ENCODE peak calls at places on chromosomes 1 and 21, in seven cellular contexts. C is H9, L is neuronal stem cell, S is IMR-90, Y is mesenchymal stem cell, M is H1, B is trophoblast cell. V is an unnamed sample.

GRCh38 chr1:42168397-42168682 is 3.8 kb upstream of the GUCA2A start:
- DNase-seq in C (no peak), L (no peak), S (no peak), Y (no peak), M (no peak), B (no peak), V (no peak)

GRCh38 chr1:77762072-77762476 is 2.4 kb upstream of the USP33 start:
- DNase-seq in C (no peak), L (no peak), S (peak; percentile 81), Y (peak; percentile 75), M (no peak), B (no peak), V (no peak)

GRCh38 chr21:42037943-42038342 is 27.8 kb upstream of the ZBTB21 start:
- DNase-seq in C (no peak), L (no peak), S (no peak), Y (no peak), M (no peak), B (no peak), V (no peak)

GRCh38 chr21:33760641-33761103 is 118.4 kb downstream of the ITSN1 start:
- DNase-seq in C (no peak), L (no peak), S (peak; percentile 86), Y (peak; percentile 79), M (no peak), B (no peak), V (no peak)

GRCh38 chr1:36622741-36623648 is 140.3 kb upstream of the CSF3R start:
- DNase-seq in C (no peak), L (no peak), S (no peak), Y (no peak), M (no peak), B (no peak), V (no peak)

GRCh38 chr1:47186267-47187185 is 3.3 kb downstream of the PDZK1IP1 start:
- DNase-seq in C (no peak), L (no peak), S (no peak), Y (no peak), M (no peak), B (no peak), V (no peak)

GRCh38 chr21:23020969-23021368 is 2022.8 kb downstream of the NCAM2 start:
- DNase-seq in C (no peak), L (no peak), S (no peak), Y (no peak), M (no peak), B (no peak), V (no peak)

GRCh38 chr1:16204216-16204615 is 8.2 kb downstream of the ARHGEF19 start:
- DNase-seq in C (no peak), L (no peak), S (no peak), Y (no peak), M (no peak), B (no peak), V (no peak)

GRCh38 chr1:164519426-164519825 is 39.6 kb upstream of the PBX1 start:
- DNase-seq in C (no peak), L (no peak), S (no peak), Y (no peak), M (no peak), B (no peak), V (no peak)

GRCh38 chr1:100799954-100800612 is 80.5 kb downstream of the VCAM1 start:
- DNase-seq in C (no peak), L (no peak), S (peak; percentile 66), Y (peak; percentile 41), M (no peak), B (no peak), V (no peak)

GRCh38 chr1:156704930-156705320 is 458 bp downstream of the CRABP2 start:
- DNase-seq in C (no peak), L (no peak), S (peak; percentile 75), Y (peak; percentile 73), M (no peak), B (peak; percentile 79), V (peak; percentile 56)

DNA sequence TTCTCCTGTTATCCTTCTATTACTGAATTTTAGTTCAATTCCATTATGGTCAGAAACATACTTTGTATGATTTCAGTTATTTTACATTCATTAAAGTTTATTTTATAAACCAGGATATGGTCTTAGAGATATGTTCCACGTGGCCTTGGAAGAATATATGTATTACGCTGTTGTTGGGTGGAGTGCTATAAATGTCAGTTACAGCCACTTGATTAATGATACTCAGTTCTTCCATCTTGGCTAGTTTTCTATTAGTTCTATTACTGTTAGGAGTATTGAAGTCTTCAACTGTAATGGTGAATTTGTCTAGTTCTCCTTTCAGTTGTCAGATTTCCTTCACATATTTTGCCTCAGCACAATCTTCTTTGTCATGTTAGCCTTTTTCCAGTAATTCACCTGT is 26.7 kb downstream of the CCSAP start:
- DNase-seq in C (no peak), L (no peak), S (no peak), Y (no peak), M (no peak), B (no peak), V (no peak)
- H2AK5ac ChIP-seq in C (no peak overlapping the region), L (no peak overlapping the region), S (no peak overlapping the region), Y (no peak overlapping the region), M (no peak overlapping the region), B (no peak overlapping the region), V (no peak overlapping the region)

DNA sequence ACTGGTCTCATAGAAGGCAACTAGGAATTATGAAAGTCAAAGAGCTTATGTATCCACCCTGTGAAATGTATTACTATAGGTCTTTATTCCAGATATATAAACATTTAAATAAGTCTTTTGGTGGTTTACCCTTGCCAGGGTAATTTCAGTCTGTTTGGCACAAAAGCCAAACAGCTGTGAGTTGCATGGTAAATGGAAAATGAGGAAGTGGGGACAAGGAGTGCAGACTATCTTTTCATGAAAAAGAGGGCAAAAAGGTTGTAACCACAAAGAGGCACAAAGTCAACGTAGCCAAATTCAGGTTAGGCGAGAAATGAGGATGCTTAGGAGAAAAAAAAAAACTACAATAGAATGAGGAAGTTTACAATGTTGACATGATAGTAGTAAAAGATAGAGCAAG is 492.3 kb upstream of the PRMT6 start:
- DNase-seq in C (no peak), L (no peak), S (no peak), Y (no peak), M (no peak), B (no peak), V (no peak)
- H2AK5ac ChIP-seq in C (no peak overlapping the region), L (no peak overlapping the region), S (no peak overlapping the region), Y (no peak overlapping the region), M (no peak overlapping the region), B (no peak overlapping the region), V (no peak overlapping the region)

GRCh38 chr1:110684476-110684875 is 9.7 kb upstream of the KCNA3 start:
- DNase-seq in C (no peak), L (no peak), S (peak; percentile 45), Y (no peak), M (no peak), B (no peak), V (no peak)
- H2AK5ac ChIP-seq in C (no peak overlapping the region), L (no peak overlapping the region), S (no peak overlapping the region), Y (no peak overlapping the region), M (no peak overlapping the region), B (no peak overlapping the region), V (no peak overlapping the region)

GRCh38 chr1:205590777-205591513 is 40.9 kb downstream of the ELK4 start:
- DNase-seq in C (no peak), L (no peak), S (no peak), Y (no peak), M (no peak), B (no peak), V (no peak)
- H2AK5ac ChIP-seq in C (no peak overlapping the region), L (no peak overlapping the region), S (no peak overlapping the region), Y (no peak overlapping the region), M (no peak overlapping the region), B (no peak overlapping the region), V (no peak overlapping the region)

DNA sequence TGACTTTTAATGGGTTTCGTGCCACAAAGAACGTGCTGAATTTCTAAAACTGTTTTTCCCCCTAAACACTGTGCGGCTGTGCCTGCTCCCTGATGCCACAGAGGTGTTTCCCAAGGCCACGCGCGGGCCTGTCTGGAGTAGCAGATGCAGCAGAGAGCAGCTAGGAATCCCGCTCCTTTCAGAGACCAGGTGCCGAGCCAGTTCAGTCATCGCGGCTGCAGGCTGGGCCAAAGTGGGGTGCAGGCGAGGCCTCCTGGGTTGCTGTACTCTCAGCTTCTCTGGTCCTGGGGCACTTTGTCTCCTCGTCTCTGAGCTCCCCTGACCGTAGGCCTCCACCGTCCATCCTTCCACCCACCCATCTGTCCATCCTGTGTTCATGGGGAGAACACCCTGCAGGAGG is 17.4 kb upstream of the DIP2A start:
- DNase-seq in C (no peak), L (no peak), S (no peak), Y (no peak), M (no peak), B (no peak), V (no peak)
- H2AK5ac ChIP-seq in C (no peak overlapping the region), L (peak overlapping the region; percentile 22), S (no peak overlapping the region), Y (no peak overlapping the region), M (no peak overlapping the region), B (no peak overlapping the region), V (no peak overlapping the region)

DNA sequence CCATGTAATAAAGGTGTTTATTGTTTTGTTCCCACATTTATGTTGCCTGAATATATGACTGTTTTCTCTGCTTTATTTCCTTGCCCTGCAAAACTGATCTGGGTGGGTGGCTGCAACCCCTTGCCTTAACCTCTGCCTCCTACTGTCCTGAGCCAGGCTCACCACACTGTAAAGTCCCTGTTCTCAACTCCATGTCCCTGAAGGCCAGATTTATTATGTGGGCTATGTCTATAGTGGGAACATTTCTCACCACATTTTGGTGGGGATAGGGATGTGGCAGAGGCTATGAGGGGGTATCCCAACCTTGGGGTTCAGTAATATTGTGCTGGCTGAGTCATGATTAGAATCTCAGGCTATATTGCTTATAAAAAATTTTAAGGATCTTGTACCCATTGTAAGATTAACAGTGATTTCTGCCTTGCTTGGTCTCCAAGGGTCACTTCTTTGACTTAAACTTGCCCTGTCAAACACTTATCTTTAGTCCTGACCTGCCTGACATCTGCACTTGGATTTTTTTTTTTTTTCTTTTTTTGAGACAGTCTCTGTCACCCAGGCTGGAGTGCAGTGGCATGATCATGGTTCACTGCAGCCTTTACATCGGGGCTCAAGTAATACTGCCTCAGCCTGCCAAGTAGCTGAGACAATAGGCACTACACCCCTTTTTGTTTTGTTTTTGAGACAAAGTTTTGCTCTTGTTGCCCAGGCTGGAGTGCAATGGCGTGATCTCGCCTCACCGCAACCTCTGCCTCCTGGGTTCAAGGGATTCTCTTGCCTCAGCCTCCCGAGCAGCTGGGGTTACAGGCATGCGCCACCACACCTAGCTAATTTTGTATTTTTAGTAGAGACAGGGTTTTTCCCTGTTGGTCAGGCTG is 3.6 kb downstream of the RPS8 start:
- DNase-seq in C (no peak), L (no peak), S (no peak), Y (no peak), M (no peak), B (no peak), V (no peak)
- H2AK5ac ChIP-seq in C (no peak overlapping the region), L (no peak overlapping the region), S (no peak overlapping the region), Y (no peak overlapping the region), M (no peak overlapping the region), B (no peak overlapping the region), V (no peak overlapping the region)